ENCODE peak calls at places on chromosomes 1 and 21, in six cellular contexts. One of them, this sample, is unnamed.

GRCh38 chr21:21997390-21998333 is 999.5 kb downstream of the NCAM2 start:
- DNase-seq in upper lobe of right lung: no peak
- DNase-seq in psoas muscle: no peak
- DNase-seq in tibial artery: no peak
- DNase-seq in aorta: no peak
- DNase-seq in left ventricle myocardium inferior: no peak
- DNase-seq in this sample: no peak

GRCh38 chr1:3192359-3192758 is 123.4 kb downstream of the PRDM16 start:
- DNase-seq in left ventricle myocardium inferior: no peak
- DNase-seq in psoas muscle: no peak
- DNase-seq in aorta: no peak
- DNase-seq in tibial artery: no peak
- DNase-seq in upper lobe of right lung: no peak
- DNase-seq in this sample: no peak

GRCh38 chr1:20588634-20589225 is at the start of gene CDA:
- DNase-seq in tibial artery: peak
- DNase-seq in left ventricle myocardium inferior: peak
- DNase-seq in upper lobe of right lung: no peak
- DNase-seq in aorta: no peak
- DNase-seq in psoas muscle: peak
- DNase-seq in this sample: peak

GRCh38 chr1:226498690-226499008 is 49.9 kb upstream of the STUM start:
- DNase-seq in psoas muscle: no peak
- DNase-seq in tibial artery: no peak
- DNase-seq in left ventricle myocardium inferior: no peak
- DNase-seq in upper lobe of right lung: no peak
- DNase-seq in aorta: no peak
- DNase-seq in this sample: no peak

GRCh38 chr1:196685506-196685905 is 33.7 kb downstream of the CFH start:
- DNase-seq in tibial artery: no peak
- DNase-seq in aorta: no peak
- DNase-seq in left ventricle myocardium inferior: no peak
- DNase-seq in psoas muscle: no peak
- DNase-seq in upper lobe of right lung: no peak
- DNase-seq in this sample: no peak

GRCh38 chr1:219184337-219184736 is 10.7 kb downstream of the LYPLAL1 start:
- DNase-seq in left ventricle myocardium inferior: no peak
- DNase-seq in upper lobe of right lung: no peak
- DNase-seq in psoas muscle: no peak
- DNase-seq in aorta: no peak
- DNase-seq in tibial artery: no peak
- DNase-seq in this sample: no peak

GRCh38 chr1:9069324-9070100 is at the start of gene SLC2A5:
- DNase-seq in tibial artery: peak
- DNase-seq in psoas muscle: peak
- DNase-seq in left ventricle myocardium inferior: no peak
- DNase-seq in upper lobe of right lung: no peak
- DNase-seq in aorta: no peak
- DNase-seq in this sample: no peak

GRCh38 chr1:211739671-211740411 is 64.4 kb upstream of the NEK2 start:
- DNase-seq in aorta: no peak
- DNase-seq in upper lobe of right lung: no peak
- DNase-seq in tibial artery: no peak
- DNase-seq in left ventricle myocardium inferior: no peak
- DNase-seq in psoas muscle: no peak
- DNase-seq in this sample: no peak

GRCh38 chr1:211646566-211646965 is 28.9 kb downstream of the NEK2 start:
- DNase-seq in aorta: no peak
- DNase-seq in upper lobe of right lung: no peak
- DNase-seq in tibial artery: no peak
- DNase-seq in psoas muscle: no peak
- DNase-seq in left ventricle myocardium inferior: no peak
- DNase-seq in this sample: no peak

GRCh38 chr1:207420109-207420508 is 34.0 kb upstream of the CR2 start:
- DNase-seq in aorta: no peak
- DNase-seq in left ventricle myocardium inferior: no peak
- DNase-seq in upper lobe of right lung: no peak
- DNase-seq in tibial artery: no peak
- DNase-seq in psoas muscle: no peak
- DNase-seq in this sample: no peak

GRCh38 chr1:63643926-63644325 is 50.7 kb downstream of the PGM1 start:
- DNase-seq in psoas muscle: peak
- DNase-seq in upper lobe of right lung: no peak
- DNase-seq in aorta: no peak
- DNase-seq in tibial artery: no peak
- DNase-seq in left ventricle myocardium inferior: peak
- DNase-seq in this sample: no peak

GRCh38 chr1:58089898-58090535 is 456.5 kb downstream of the OMA1 start:
- DNase-seq in left ventricle myocardium inferior: no peak
- DNase-seq in upper lobe of right lung: no peak
- DNase-seq in aorta: no peak
- DNase-seq in psoas muscle: no peak
- DNase-seq in tibial artery: no peak
- DNase-seq in this sample: no peak

GRCh38 chr1:25066253-25066652 is 136.2 kb upstream of the RUNX3 start:
- DNase-seq in upper lobe of right lung: peak
- DNase-seq in psoas muscle: no peak
- DNase-seq in tibial artery: no peak
- DNase-seq in aorta: no peak
- DNase-seq in left ventricle myocardium inferior: no peak
- DNase-seq in this sample: peak

GRCh38 chr1:167117225-167117624 is 23.4 kb downstream of the STYXL2 start:
- DNase-seq in aorta: no peak
- DNase-seq in psoas muscle: no peak
- DNase-seq in left ventricle myocardium inferior: no peak
- DNase-seq in upper lobe of right lung: no peak
- DNase-seq in tibial artery: no peak
- DNase-seq in this sample: no peak

GRCh38 chr1:154810571-154810970 is 59.5 kb downstream of the KCNN3 start:
- DNase-seq in psoas muscle: no peak
- DNase-seq in upper lobe of right lung: no peak
- DNase-seq in tibial artery: no peak
- DNase-seq in aorta: no peak
- DNase-seq in left ventricle myocardium inferior: no peak
- DNase-seq in this sample: no peak

GRCh38 chr1:205437570-205437969 is 15.7 kb upstream of the LEMD1 start:
- DNase-seq in tibial artery: no peak
- DNase-seq in upper lobe of right lung: no peak
- DNase-seq in aorta: no peak
- DNase-seq in psoas muscle: no peak
- DNase-seq in left ventricle myocardium inferior: no peak
- DNase-seq in this sample: no peak

GRCh38 chr1:27350673-27351540 is 9.1 kb downstream of the SYTL1 start:
- DNase-seq in aorta: no peak
- DNase-seq in upper lobe of right lung: peak
- DNase-seq in tibial artery: no peak
- DNase-seq in left ventricle myocardium inferior: peak
- DNase-seq in psoas muscle: peak
- DNase-seq in this sample: peak
- H3K4me3 ChIP-seq in aorta: no peak
- H3K4me3 ChIP-seq in upper lobe of right lung: no peak
- H3K4me3 ChIP-seq in tibial artery: peak
- H3K4me3 ChIP-seq in left ventricle myocardium inferior: peak
- H3K4me3 ChIP-seq in psoas muscle: peak
- H3K4me3 ChIP-seq in this sample: peak

GRCh38 chr1:23911924-23912323 is 1.2 kb downstream of the CNR2 start:
- DNase-seq in psoas muscle: no peak
- DNase-seq in upper lobe of right lung: no peak
- DNase-seq in tibial artery: no peak
- DNase-seq in left ventricle myocardium inferior: no peak
- DNase-seq in aorta: no peak
- DNase-seq in this sample: no peak

GRCh38 chr1:23910553-23911246 is 2.5 kb downstream of the CNR2 start:
- DNase-seq in psoas muscle: no peak
- DNase-seq in upper lobe of right lung: no peak
- DNase-seq in tibial artery: no peak
- DNase-seq in left ventricle myocardium inferior: no peak
- DNase-seq in aorta: no peak
- DNase-seq in this sample: no peak

GRCh38 chr1:23908453-23909341 is 4.5 kb downstream of the CNR2 start:
- DNase-seq in aorta: no peak
- DNase-seq in psoas muscle: no peak
- DNase-seq in tibial artery: no peak
- DNase-seq in upper lobe of right lung: no peak
- DNase-seq in left ventricle myocardium inferior: no peak
- DNase-seq in this sample: no peak

GRCh38 chr1:23910144-23910543 is 3.0 kb downstream of the CNR2 start:
- DNase-seq in aorta: no peak
- DNase-seq in left ventricle myocardium inferior: no peak
- DNase-seq in upper lobe of right lung: no peak
- DNase-seq in tibial artery: no peak
- DNase-seq in psoas muscle: no peak
- DNase-seq in this sample: no peak

DNA sequence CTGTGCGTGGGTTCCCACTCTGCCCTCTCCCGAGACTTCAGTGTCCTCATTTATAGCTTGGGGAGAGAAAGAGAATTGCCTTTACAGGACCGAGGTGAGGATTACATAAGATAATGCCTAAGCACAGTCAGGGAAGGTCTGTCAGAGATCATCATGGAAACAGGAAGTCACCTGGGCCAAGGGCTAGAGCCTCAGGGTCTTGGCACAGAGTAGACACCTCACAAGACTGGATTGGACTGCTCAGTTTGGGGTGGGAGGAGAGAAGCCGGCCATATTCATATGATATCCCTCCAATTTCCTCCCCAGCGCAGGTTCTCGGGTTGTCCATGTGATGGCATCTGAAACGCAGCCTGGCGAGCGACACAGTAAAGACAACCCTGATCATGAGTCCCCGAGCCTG is 3.8 kb downstream of the CNR2 start:
- DNase-seq in upper lobe of right lung: no peak
- DNase-seq in left ventricle myocardium inferior: no peak
- DNase-seq in tibial artery: no peak
- DNase-seq in psoas muscle: no peak
- DNase-seq in aorta: no peak
- DNase-seq in this sample: no peak
- H3K27ac ChIP-seq in upper lobe of right lung: no peak
- H3K27ac ChIP-seq in left ventricle myocardium inferior: no peak
- H3K27ac ChIP-seq in tibial artery: no peak
- H3K27ac ChIP-seq in psoas muscle: no peak
- H3K27ac ChIP-seq in aorta: no peak
- H3K27ac ChIP-seq in this sample: no peak

DNA sequence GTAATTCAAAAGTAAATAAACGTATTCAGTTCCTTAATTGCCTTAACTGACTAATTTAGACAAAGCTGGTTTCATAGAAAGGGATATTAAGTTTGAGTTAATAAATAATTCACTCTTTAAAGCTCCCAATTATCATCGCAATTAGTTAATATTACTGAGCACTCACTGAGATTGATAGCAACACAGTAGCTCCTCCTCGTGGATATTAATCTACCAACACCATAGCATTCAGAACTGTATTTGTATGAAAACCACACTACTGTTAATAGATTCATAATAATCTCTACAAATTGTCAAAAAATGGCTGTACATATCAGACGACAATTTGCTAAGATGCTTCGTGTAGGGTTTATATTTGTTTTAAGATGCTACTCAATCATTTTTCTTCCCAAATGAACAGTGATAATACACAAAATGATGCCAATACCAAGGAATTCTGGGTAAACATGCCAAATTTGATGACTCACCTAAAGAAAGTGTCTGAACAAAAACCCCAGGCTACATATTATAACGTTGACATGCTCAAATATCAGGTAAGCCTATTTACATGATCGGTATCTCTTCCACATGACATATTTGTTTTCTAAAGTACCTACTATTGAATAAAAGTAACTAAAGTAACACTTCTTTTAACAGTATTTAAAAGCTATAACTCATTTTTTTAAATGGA is 18.8 kb upstream of the DYNLT5 start:
- DNase-seq in aorta: no peak
- DNase-seq in left ventricle myocardium inferior: no peak
- DNase-seq in tibial artery: no peak
- DNase-seq in upper lobe of right lung: no peak
- DNase-seq in psoas muscle: no peak
- DNase-seq in this sample: no peak
- H3K4me3 ChIP-seq in aorta: no peak
- H3K4me3 ChIP-seq in left ventricle myocardium inferior: no peak
- H3K4me3 ChIP-seq in tibial artery: no peak
- H3K4me3 ChIP-seq in upper lobe of right lung: no peak
- H3K4me3 ChIP-seq in psoas muscle: no peak
- H3K4me3 ChIP-seq in this sample: no peak

DNA sequence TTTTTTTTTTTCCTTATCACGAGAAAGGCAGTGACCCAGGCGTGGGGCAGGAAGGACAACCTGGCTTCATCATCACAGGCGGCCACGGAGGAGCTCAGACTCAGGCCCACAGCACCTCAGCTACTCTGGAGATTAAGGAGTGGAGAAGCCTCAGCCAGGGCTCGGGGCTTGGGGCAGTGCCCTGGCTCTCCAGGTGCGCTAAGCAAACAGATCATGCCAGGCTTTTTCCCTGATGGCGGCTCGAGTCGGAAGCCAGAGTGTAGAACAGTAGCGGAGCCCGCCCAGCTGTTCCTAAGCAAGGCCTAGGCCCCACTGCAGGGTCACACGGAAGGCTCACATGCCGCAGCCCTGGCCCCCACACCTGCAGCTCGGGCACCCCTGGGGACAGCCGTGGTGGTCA is 70.7 kb downstream of the AGPAT3 start:
- DNase-seq in psoas muscle: no peak
- DNase-seq in left ventricle myocardium inferior: no peak
- DNase-seq in upper lobe of right lung: no peak
- DNase-seq in aorta: no peak
- DNase-seq in tibial artery: no peak
- DNase-seq in this sample: no peak
- H3K27ac ChIP-seq in psoas muscle: peak
- H3K27ac ChIP-seq in left ventricle myocardium inferior: peak
- H3K27ac ChIP-seq in upper lobe of right lung: no peak
- H3K27ac ChIP-seq in aorta: peak
- H3K27ac ChIP-seq in tibial artery: no peak
- H3K27ac ChIP-seq in this sample: no peak

GRCh38 chr1:117653732-117654484 is 48.1 kb downstream of the TENT5C start:
- DNase-seq in left ventricle myocardium inferior: no peak
- DNase-seq in tibial artery: no peak
- DNase-seq in aorta: no peak
- DNase-seq in upper lobe of right lung: no peak
- DNase-seq in psoas muscle: no peak
- DNase-seq in this sample: no peak
- H3K4me3 ChIP-seq in left ventricle myocardium inferior: no peak
- H3K4me3 ChIP-seq in tibial artery: no peak
- H3K4me3 ChIP-seq in aorta: no peak
- H3K4me3 ChIP-seq in upper lobe of right lung: no peak
- H3K4me3 ChIP-seq in psoas muscle: no peak
- H3K4me3 ChIP-seq in this sample: no peak

DNA sequence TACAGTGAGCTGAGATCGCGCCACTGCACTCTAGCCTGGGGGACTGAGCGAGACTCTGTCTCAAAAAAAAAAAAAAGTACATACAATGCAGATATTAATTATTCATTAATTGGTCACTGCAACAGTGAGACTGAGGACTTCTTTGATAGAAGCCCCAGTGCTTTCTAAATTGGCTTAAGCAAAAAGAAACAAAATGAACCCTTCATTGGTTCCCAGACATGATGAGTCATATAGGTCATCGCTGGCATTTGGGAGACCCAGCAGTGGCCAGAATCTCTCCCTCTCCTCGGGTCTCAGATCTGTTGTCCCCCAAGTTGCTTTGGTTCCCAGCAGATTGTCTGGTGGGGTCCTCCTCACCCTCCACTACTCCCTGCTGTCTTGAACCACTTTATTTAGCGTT is 144.9 kb downstream of the KAZN start:
- DNase-seq in tibial artery: no peak
- DNase-seq in psoas muscle: no peak
- DNase-seq in left ventricle myocardium inferior: no peak
- DNase-seq in aorta: no peak
- DNase-seq in upper lobe of right lung: no peak
- DNase-seq in this sample: no peak
- H3K27ac ChIP-seq in tibial artery: no peak
- H3K27ac ChIP-seq in psoas muscle: no peak
- H3K27ac ChIP-seq in left ventricle myocardium inferior: no peak
- H3K27ac ChIP-seq in aorta: no peak
- H3K27ac ChIP-seq in upper lobe of right lung: no peak
- H3K27ac ChIP-seq in this sample: no peak